ENCODE peak calls at places on chromosomes 5 and 9, in seven cellular contexts. Q is heart left ventricle, V is testis, O is spleen, H is GM12878, D is sigmoid colon, Z is tibial nerve. M is an unnamed sample. For H3K27me3, the result is how much of the 10 kb centered on the place peaks cover.

GRCh38 chr9:137969008-137969407 is 91.4 kb downstream of the CACNA1B start:
- DNase-seq in O (peak), V (no peak), H (no peak), D (peak), Z (no peak), Q (no peak), M (no peak)

GRCh38 chr5:9545301-9545958 is 445 bp downstream of the SEMA5A start:
- DNase-seq in Z (peak), Q (peak), H (no peak), O (peak), V (peak), D (peak), M (peak)

GRCh38 chr9:116471093-116471906 is 215.8 kb upstream of the TRIM32 start:
- DNase-seq in Z (no peak), V (peak), O (no peak), Q (peak), H (no peak), D (no peak), M (peak)

GRCh38 chr5:121053055-121053985 is 589.2 kb downstream of the PRR16 start:
- DNase-seq in Q (no peak), H (no peak), Z (no peak), V (no peak), O (no peak), D (no peak), M (no peak)

GRCh38 chr5:125034331-125034730 is 287.9 kb upstream of the ZNF608 start:
- DNase-seq in D (no peak), Q (no peak), Z (no peak), V (no peak), H (no peak), O (no peak), M (peak)

GRCh38 chr5:34450338-34450737 is 205.8 kb upstream of the RAI14 start:
- DNase-seq in V (no peak), O (no peak), Q (no peak), D (no peak), H (no peak), Z (no peak), M (no peak)

GRCh38 chr5:16593013-16593412 is 23.8 kb downstream of the RETREG1 start:
- DNase-seq in H (no peak), Z (no peak), O (no peak), D (no peak), Q (no peak), V (no peak), M (no peak)

GRCh38 chr9:22141906-22142305 is 132.8 kb upstream of the CDKN2B start:
- DNase-seq in V (no peak), Z (no peak), D (no peak), O (no peak), Q (peak), H (no peak), M (no peak)

GRCh38 chr5:149549461-149550266 is 1.6 kb downstream of the CSNK1A1 start:
- DNase-seq in V (peak), Z (no peak), O (no peak), D (no peak), Q (no peak), H (peak), M (peak)

GRCh38 chr5:143788401-143788800 is 23.6 kb upstream of the HMHB1 start:
- DNase-seq in Z (no peak), H (no peak), V (no peak), O (no peak), D (no peak), Q (no peak), M (no peak)

GRCh38 chr9:126531591-126531990 is 82.1 kb upstream of the LMX1B start:
- DNase-seq in D (no peak), Z (no peak), O (peak), H (no peak), Q (no peak), V (no peak), M (no peak)

GRCh38 chr5:67012241-67012640 is 184.4 kb downstream of the CD180 start:
- DNase-seq in Z (no peak), Q (no peak), O (no peak), D (no peak), V (no peak), H (no peak), M (no peak)

GRCh38 chr9:27151693-27152397 is 42.8 kb downstream of the TEK start:
- DNase-seq in Q (no peak), Z (no peak), V (peak), H (no peak), O (no peak), D (no peak), M (peak)

GRCh38 chr5:108472237-108472636 is 90.3 kb upstream of the FBXL17 start:
- DNase-seq in Z (no peak), Q (no peak), V (no peak), D (no peak), H (no peak), O (no peak), M (no peak)

GRCh38 chr5:45132972-45133371 is 324.2 kb downstream of the MRPS30 start:
- DNase-seq in Z (no peak), Q (no peak), V (no peak), D (no peak), H (no peak), O (no peak), M (no peak)

GRCh38 chr9:76116913-76117312 is 226.4 kb downstream of the PCSK5 start:
- DNase-seq in D (no peak), Z (no peak), Q (no peak), V (no peak), O (no peak), H (no peak), M (no peak)

GRCh38 chr5:79151933-79152671 is 40.5 kb downstream of the BHMT start:
- DNase-seq in O (no peak), V (no peak), Q (no peak), Z (no peak), D (no peak), H (no peak), M (no peak)

GRCh38 chr9:97954550-97954989 is 16.6 kb upstream of the HEMGN start:
- DNase-seq in V (peak), Z (no peak), H (no peak), O (no peak), D (no peak), Q (no peak), M (peak)

GRCh38 chr5:53303105-53303504 is 177.3 kb upstream of the FST start:
- DNase-seq in D (no peak), Z (no peak), H (no peak), O (no peak), V (no peak), Q (no peak), M (no peak)

DNA sequence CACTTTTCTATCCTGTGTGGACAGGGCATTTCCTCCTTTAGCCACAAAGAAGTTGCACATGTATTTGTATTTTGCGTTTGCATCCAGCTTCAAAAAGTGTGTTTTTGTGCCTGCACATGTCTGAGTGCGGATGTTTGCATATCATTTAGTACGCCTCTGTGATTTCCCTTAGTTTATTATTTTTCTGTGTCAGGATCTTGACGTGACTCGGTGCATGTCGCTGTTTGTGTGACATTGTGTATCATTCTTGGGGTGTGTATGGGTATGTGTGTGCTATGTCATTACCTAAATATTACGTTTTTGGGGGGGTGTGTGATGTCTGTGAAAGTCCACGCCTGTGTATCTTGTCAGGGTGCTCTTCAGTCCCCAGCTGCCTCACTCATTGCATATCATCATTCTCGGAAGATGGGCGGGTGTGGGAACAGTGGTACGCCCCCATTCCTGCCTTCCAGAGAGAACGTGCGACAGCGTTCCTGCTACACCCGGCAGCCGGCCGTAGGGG is 416 bp upstream of the PAIP2 start:
- DNase-seq in H (no peak), V (no peak), Q (no peak), Z (no peak), O (no peak), D (no peak), M (no peak)
- TF ChIP-seq POLR2A in H (no peak), V (no peak), Q (no peak), Z (no peak), O (no peak), D (no peak), M (no peak)

GRCh38 chr5:123092696-123093095 is 3.7 kb downstream of the PRDM6 start:
- DNase-seq in Q (no peak), O (no peak), H (no peak), D (no peak), Z (no peak), V (no peak), M (no peak)
- H3K27me3 ChIP-seq in Q (half or more), O (half or more), H (under half), D (half or more), Z (half or more), V (under half), M (half or more)

GRCh38 chr5:69189162-69190086 is at the start of gene CENPH:
- DNase-seq in H (peak), O (peak), D (peak), Q (peak), V (peak), Z (peak), M (peak)
- TF ChIP-seq POLR2A in H (peak), O (no peak), D (no peak), Q (peak), V (no peak), Z (no peak), M (no peak)

GRCh38 chr9:982660-983240 is 6.3 kb downstream of the DMRT3 start:
- DNase-seq in D (no peak), Q (no peak), Z (no peak), O (no peak), H (no peak), V (no peak), M (no peak)
- H3K27me3 ChIP-seq in D (half or more), Q (half or more), Z (half or more), O (under half), H (under half), V (under half), M (under half)

GRCh38 chr5:1044117-1044516 is 35.5 kb downstream of the NKD2 start:
- DNase-seq in Z (no peak), V (no peak), D (peak), O (no peak), H (no peak), Q (no peak), M (no peak)
- TF ChIP-seq POLR2A in Z (no peak), V (no peak), D (no peak), O (no peak), H (no peak), Q (no peak), M (no peak)

GRCh38 chr5:142319560-142320426 is 5.0 kb downstream of the SPRY4 start:
- DNase-seq in D (no peak), Z (no peak), Q (no peak), V (no peak), H (no peak), O (no peak), M (no peak)

GRCh38 chr5:142320427-142320732 is 4.4 kb downstream of the SPRY4 start:
- DNase-seq in O (no peak), Z (no peak), D (no peak), V (no peak), Q (no peak), H (no peak), M (no peak)

GRCh38 chr5:142320851-142321560 is 3.8 kb downstream of the SPRY4 start:
- DNase-seq in H (no peak), Q (peak), V (no peak), Z (no peak), O (no peak), D (no peak), M (no peak)

GRCh38 chr5:142317673-142318261 is 7.1 kb downstream of the SPRY4 start:
- DNase-seq in V (no peak), Q (no peak), H (no peak), Z (no peak), O (no peak), D (no peak), M (no peak)

GRCh38 chr5:142319105-142319504 is 5.7 kb downstream of the SPRY4 start:
- DNase-seq in Z (no peak), H (no peak), V (no peak), O (no peak), D (no peak), Q (no peak), M (no peak)
- H3K27me3 ChIP-seq in Z (under half), H (under half), V (under half), O (under half), D (under half), Q (under half), M (under half)

DNA sequence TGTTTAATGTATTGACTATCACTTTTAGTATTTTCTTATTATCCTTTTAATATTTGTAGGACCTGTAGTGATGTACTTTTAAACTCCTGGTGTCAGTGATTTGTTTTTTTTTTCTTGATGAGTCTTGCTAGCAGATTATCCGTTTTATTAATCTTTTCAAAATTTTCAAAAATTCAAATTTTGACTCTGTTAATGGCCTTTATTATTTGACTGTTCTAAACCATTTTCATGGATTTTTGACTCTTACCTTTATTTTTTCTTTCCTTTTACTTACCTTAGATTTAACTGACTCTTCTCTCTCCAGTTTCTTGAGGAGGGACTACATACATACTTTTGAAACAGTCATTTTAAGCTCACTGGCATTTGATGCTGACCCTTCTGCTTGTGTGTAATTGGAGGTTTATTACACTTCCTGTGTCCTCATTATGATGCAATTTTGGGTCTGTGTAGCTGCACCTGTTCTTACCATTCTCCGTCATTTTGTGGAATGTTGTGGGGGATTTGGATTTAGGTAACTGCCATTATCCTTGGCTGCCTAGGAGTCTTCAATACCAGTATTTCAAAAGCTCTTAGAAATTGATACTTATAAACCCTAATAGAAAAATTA is 32.0 kb upstream of the EXOC3 start:
- DNase-seq in V (no peak), D (no peak), H (no peak), Q (no peak), Z (no peak), O (no peak), M (no peak)
- TF ChIP-seq POLR2A in V (no peak), D (no peak), H (no peak), Q (no peak), Z (no peak), O (no peak), M (no peak)

GRCh38 chr5:93609756-93610155 is 26.7 kb downstream of the NR2F1 start:
- DNase-seq in Q (no peak), D (no peak), H (no peak), Z (no peak), O (no peak), V (no peak), M (no peak)
- H3K27me3 ChIP-seq in Q (half or more), D (half or more), H (under half), Z (under half), O (half or more), V (under half), M (half or more)

GRCh38 chr9:120713257-120714087 is 798 bp downstream of the MEGF9 start:
- DNase-seq in Z (no peak), V (no peak), D (peak), H (no peak), O (peak), Q (no peak), M (peak)

GRCh38 chr9:120715331-120715924 is 1.2 kb upstream of the MEGF9 start:
- DNase-seq in Z (peak), Q (peak), H (no peak), V (peak), O (peak), D (peak), M (peak)

GRCh38 chr9:120714846-120715231 is 569 bp upstream of the MEGF9 start:
- DNase-seq in Q (no peak), O (no peak), Z (no peak), H (no peak), D (peak), V (peak), M (peak)

GRCh38 chr9:120712539-120713031 is 1.7 kb downstream of the MEGF9 start:
- DNase-seq in V (no peak), D (no peak), H (no peak), Q (no peak), Z (no peak), O (no peak), M (no peak)

DNA sequence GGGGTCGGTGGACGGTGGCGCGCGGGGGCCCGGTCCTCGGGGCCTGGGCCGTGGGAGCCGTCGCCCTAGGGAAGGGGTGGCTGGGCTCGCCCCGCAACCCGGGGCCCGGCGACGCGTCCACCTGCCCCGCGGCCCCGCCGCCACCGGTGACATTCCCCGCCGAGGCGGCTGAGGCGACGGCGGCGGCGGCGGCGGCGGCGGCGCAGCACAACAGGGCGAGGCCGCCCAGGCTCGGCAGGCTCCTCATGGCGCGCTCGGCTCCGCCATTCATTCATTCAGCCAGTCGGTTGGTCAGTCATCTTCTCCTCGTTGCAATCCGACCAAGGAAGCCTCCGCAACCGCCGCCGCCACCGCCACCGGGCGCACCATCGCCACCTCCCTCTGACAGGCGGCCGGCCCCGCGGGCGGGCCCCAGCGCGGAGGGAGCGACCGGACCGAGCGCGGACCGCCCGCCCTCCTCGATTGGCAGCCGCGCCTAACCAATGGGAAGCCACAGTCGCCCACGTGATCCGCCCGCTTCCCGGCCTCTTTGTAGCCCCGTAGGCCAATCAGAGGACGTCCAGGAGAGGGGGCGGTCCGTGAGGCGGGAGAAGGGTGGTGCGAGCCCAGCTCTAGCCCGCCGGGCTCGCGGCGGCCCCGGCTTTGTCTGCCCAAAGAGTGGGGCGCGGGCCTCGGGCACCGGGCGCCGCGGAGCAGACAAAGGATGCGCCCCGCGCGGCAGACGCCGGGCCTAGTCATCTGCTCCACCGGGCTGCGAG is at the start of gene MEGF9:
- DNase-seq in O (peak), V (peak), D (peak), H (peak), Z (peak), Q (peak), M (peak)
- TF ChIP-seq POLR2A in O (no peak), V (peak), D (no peak), H (peak), Z (peak), Q (peak), M (peak)